ENCODE peak calls at places on chromosomes 6 and 20, in six cellular contexts. Y, M, R, O, G and D are unnamed samples. For H3F3A, the result is how much of the 10 kb centered on the place peaks cover.

GRCh38 chr6:113018351-113019151 is 671.4 kb downstream of the RFPL4B start:
- DNase-seq in Y (peak), M (no peak), R (no peak), O (peak), G (no peak), D (no peak)

GRCh38 chr20:62234346-62234745 is 4.0 kb upstream of the OSBPL2 start:
- DNase-seq in Y (no peak), M (no peak), R (no peak), O (no peak), G (no peak), D (no peak)

GRCh38 chr6:28656715-28657114 is 131.0 kb downstream of the GPX5 start:
- DNase-seq in Y (no peak), M (no peak), R (no peak), O (no peak), G (no peak), D (no peak)

GRCh38 chr6:16741112-16742016 is 19.9 kb downstream of the ATXN1 start:
- DNase-seq in Y (peak), M (no peak), R (no peak), O (peak), G (peak), D (no peak)

GRCh38 chr6:44041461-44042260 is 85.6 kb downstream of the MRPL14 start:
- DNase-seq in Y (peak), M (peak), R (no peak), O (peak), G (no peak), D (peak)

GRCh38 chr20:36866681-36867485 is 9.1 kb upstream of the TLDC2 start:
- DNase-seq in Y (peak), M (no peak), R (no peak), O (no peak), G (no peak), D (no peak)

GRCh38 chr6:17705428-17705777 is 1.3 kb downstream of the NUP153 start:
- DNase-seq in Y (peak), M (no peak), R (no peak), O (peak), G (peak), D (peak)

GRCh38 chr20:53146201-53146891 is 174.2 kb downstream of the TSHZ2 start:
- DNase-seq in Y (no peak), M (no peak), R (no peak), O (no peak), G (no peak), D (no peak)

GRCh38 chr20:63854069-63854765 is 7.1 kb upstream of the ABHD16B start:
- DNase-seq in Y (peak), M (peak), R (no peak), O (no peak), G (no peak), D (no peak)

GRCh38 chr6:36873612-36874011 is 991 bp downstream of the PPIL1 start:
- DNase-seq in Y (no peak), M (peak), R (no peak), O (peak), G (peak), D (no peak)

GRCh38 chr6:14025160-14025559 is 92.4 kb upstream of the CD83 start:
- DNase-seq in Y (no peak), M (no peak), R (no peak), O (no peak), G (no peak), D (no peak)

GRCh38 chr20:59084041-59084841 is 41.7 kb upstream of the PRELID3B start:
- DNase-seq in Y (no peak), M (no peak), R (no peak), O (no peak), G (no peak), D (peak)

GRCh38 chr20:43746344-43747137 is 19.7 kb upstream of the GTSF1L start:
- DNase-seq in Y (no peak), M (no peak), R (no peak), O (no peak), G (no peak), D (peak)

GRCh38 chr20:24985802-24986201 is 6.7 kb downstream of the APMAP start:
- DNase-seq in Y (no peak), M (no peak), R (no peak), O (no peak), G (no peak), D (no peak)

GRCh38 chr6:33822575-33823395 is 19.0 kb upstream of the MLN start:
- DNase-seq in Y (peak), M (peak), R (peak), O (peak), G (no peak), D (no peak)

GRCh38 chr6:111736005-111736607 is 130.4 kb upstream of the TRAF3IP2 start:
- DNase-seq in Y (peak), M (no peak), R (no peak), O (no peak), G (no peak), D (no peak)

GRCh38 chr6:92275150-92275549 is 1144.2 kb downstream of the EPHA7 start:
- DNase-seq in Y (no peak), M (no peak), R (no peak), O (no peak), G (no peak), D (no peak)

GRCh38 chr6:25251426-25251825 is 27.7 kb upstream of the CARMIL1 start:
- DNase-seq in Y (no peak), M (no peak), R (no peak), O (no peak), G (no peak), D (no peak)

GRCh38 chr6:169820358-169820757 is 68.9 kb downstream of the ERMARD start:
- DNase-seq in Y (no peak), M (peak), R (no peak), O (no peak), G (no peak), D (no peak)

GRCh38 chr6:100897671-100898070 is 16.5 kb upstream of the ASCC3 start:
- DNase-seq in Y (no peak), M (no peak), R (no peak), O (no peak), G (no peak), D (no peak)
- H3F3A ChIP-seq in Y (under half), M (under half), R (under half), O (under half), G (under half), D (under half)

DNA sequence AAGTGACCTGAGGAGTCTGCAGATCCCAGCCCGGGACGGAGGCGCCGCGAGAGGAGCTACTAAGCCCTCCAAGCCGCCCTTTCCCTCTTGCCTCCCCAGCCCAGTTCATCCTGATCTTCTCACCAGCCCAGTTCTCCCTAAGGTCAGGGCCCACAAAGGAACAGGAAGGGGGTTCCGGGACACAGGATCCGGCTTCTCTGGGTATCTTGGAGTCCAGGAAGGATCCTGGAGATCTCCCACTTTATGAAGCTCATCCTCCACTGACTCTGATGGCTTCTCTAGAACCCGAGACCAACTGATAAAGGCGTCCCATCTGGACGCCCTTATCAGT is 36.9 kb upstream of the HLA-C start:
- DNase-seq in Y (no peak), M (no peak), R (no peak), O (no peak), G (no peak), D (no peak)
- TF ChIP-seq EZH2 in Y (no peak), M (no peak), R (no peak), O (no peak), G (no peak), D (no peak)

DNA sequence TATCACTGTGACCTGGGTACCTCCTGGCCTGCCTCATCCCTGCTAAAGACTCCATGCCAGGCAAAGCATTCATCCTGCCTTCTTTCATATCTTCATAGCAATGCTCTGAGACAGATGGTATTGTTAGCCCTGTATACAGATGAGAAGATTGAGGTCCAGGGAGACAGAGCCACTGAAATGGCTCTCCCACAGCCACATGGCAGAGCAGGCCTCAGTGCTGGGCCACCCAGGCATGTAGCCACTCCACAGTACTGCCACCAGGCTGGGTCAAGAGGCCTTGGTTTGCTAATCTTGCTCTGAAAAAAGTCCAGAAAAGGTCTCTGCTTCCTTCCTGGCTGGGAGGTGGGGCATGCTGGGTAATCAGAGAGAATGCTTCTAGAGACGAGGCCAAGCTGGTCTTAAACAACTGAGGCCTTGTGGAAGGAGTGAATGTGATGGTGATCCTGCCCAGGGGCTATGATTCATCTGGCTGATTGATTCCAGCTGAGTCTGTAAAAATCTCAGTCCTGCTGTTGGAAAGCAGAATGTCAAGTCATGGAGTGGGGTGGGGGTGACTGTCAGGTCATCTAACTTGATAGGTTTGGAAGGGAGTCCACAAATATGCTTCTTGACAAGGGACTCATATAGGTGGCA is 29.8 kb downstream of the HM13 start:
- DNase-seq in Y (peak), M (no peak), R (no peak), O (peak), G (no peak), D (peak)
- H3F3A ChIP-seq in Y (half or more), M (half or more), R (under half), O (under half), G (under half), D (half or more)

GRCh38 chr6:132511159-132511835 is 1.6 kb downstream of the STX7 start:
- DNase-seq in Y (peak), M (no peak), R (no peak), O (no peak), G (no peak), D (no peak)

GRCh38 chr6:132504757-132505156 is 8.2 kb downstream of the STX7 start:
- DNase-seq in Y (no peak), M (no peak), R (no peak), O (no peak), G (no peak), D (no peak)

GRCh38 chr6:132505158-132505557 is 7.8 kb downstream of the STX7 start:
- DNase-seq in Y (no peak), M (no peak), R (no peak), O (no peak), G (no peak), D (no peak)

GRCh38 chr6:132506869-132507813 is 5.8 kb downstream of the STX7 start:
- DNase-seq in Y (no peak), M (no peak), R (no peak), O (no peak), G (no peak), D (no peak)

GRCh38 chr6:132506461-132506860 is 6.5 kb downstream of the STX7 start:
- DNase-seq in Y (no peak), M (no peak), R (no peak), O (no peak), G (no peak), D (no peak)
- TF ChIP-seq EZH2 in Y (no peak), M (no peak), R (no peak), O (no peak), G (no peak), D (no peak)

GRCh38 chr6:119333707-119334295 is 15.8 kb downstream of the MAN1A1 start:
- DNase-seq in Y (no peak), M (peak), R (no peak), O (peak), G (peak), D (no peak)
- H3F3A ChIP-seq in Y (under half), M (under half), R (under half), O (under half), G (under half), D (under half)

DNA sequence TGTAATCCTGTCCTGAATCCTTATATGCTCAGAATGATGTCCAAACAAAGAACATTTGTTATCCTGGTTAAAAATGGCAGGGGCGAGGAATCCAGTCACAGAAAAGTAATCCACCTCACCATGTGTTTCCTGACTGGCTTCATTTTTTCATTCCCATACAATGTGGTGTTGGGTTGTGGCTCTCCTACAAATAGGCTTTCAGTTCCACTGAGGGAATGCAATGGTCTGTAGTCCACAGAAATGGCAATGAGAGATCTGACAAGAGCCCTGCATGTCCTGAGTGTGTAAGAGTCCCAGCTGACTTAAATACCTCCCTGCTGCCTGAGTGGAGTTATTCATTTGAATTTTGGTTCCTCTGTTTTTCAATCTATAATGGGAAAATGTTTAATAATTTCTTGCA is 47.4 kb upstream of the FBXL4 start:
- DNase-seq in Y (no peak), M (no peak), R (no peak), O (no peak), G (no peak), D (no peak)
- TF ChIP-seq EZH2 in Y (no peak), M (no peak), R (no peak), O (no peak), G (no peak), D (no peak)

GRCh38 chr20:57319584-57319983 is 10.0 kb upstream of the SPO11 start:
- DNase-seq in Y (no peak), M (no peak), R (no peak), O (no peak), G (no peak), D (no peak)
- H3F3A ChIP-seq in Y (under half), M (under half), R (under half), O (under half), G (under half), D (under half)

GRCh38 chr6:98841589-98842488 is 7.5 kb downstream of the POU3F2 start:
- DNase-seq in Y (no peak), M (no peak), R (peak), O (no peak), G (no peak), D (no peak)
- TF ChIP-seq EZH2 in Y (no peak), M (peak), R (peak), O (no peak), G (no peak), D (no peak)